ENCODE peak calls at places on chromosomes 12 and 14, in ten cellular contexts. One of them, this sample, is unnamed.
A peak's percentile ranks its signal among the peaks of the same experiment; 100 is the strongest.

GRCh38 chr12:124872068-124872719 is 8.5 kb upstream of the SCARB1 start:
- DNase-seq in fibroblast of the conjunctiva: no peak
- DNase-seq in effector CD4-positive, alpha-beta T cell: no peak
- DNase-seq in AG20443: no peak
- DNase-seq in left cardiac atrium: no peak
- DNase-seq in AG10803: no peak
- DNase-seq in NCI-H1092 treated with DMSO at 0.1 percent for 48 hours: no peak
- DNase-seq in Right ventricle myocardium superior: no peak
- DNase-seq in neuronal stem cell: no peak
- DNase-seq in HAP-1: no peak
- DNase-seq in this sample: no peak

GRCh38 chr14:65637780-65638179 is 225.2 kb downstream of the FUT8 start:
- DNase-seq in fibroblast of the conjunctiva: no peak
- DNase-seq in effector CD4-positive, alpha-beta T cell: no peak
- DNase-seq in AG20443: peak; percentile 9
- DNase-seq in left cardiac atrium: no peak
- DNase-seq in AG10803: peak; percentile 10
- DNase-seq in NCI-H1092 treated with DMSO at 0.1 percent for 48 hours: no peak
- DNase-seq in Right ventricle myocardium superior: no peak
- DNase-seq in neuronal stem cell: no peak
- DNase-seq in HAP-1: no peak
- DNase-seq in this sample: peak; percentile 19

GRCh38 chr14:56630707-56631106 is 51.1 kb downstream of the TMEM260 start:
- DNase-seq in fibroblast of the conjunctiva: peak; percentile 51
- DNase-seq in effector CD4-positive, alpha-beta T cell: no peak
- DNase-seq in AG20443: no peak
- DNase-seq in left cardiac atrium: no peak
- DNase-seq in AG10803: peak; percentile 68
- DNase-seq in NCI-H1092 treated with DMSO at 0.1 percent for 48 hours: no peak
- DNase-seq in Right ventricle myocardium superior: no peak
- DNase-seq in neuronal stem cell: no peak
- DNase-seq in HAP-1: no peak
- DNase-seq in this sample: no peak

GRCh38 chr12:56900583-56900982 is 33.6 kb downstream of the SDR9C7 start:
- DNase-seq in fibroblast of the conjunctiva: no peak
- DNase-seq in effector CD4-positive, alpha-beta T cell: no peak
- DNase-seq in AG20443: no peak
- DNase-seq in left cardiac atrium: no peak
- DNase-seq in AG10803: no peak
- DNase-seq in NCI-H1092 treated with DMSO at 0.1 percent for 48 hours: no peak
- DNase-seq in Right ventricle myocardium superior: no peak
- DNase-seq in neuronal stem cell: no peak
- DNase-seq in HAP-1: no peak
- DNase-seq in this sample: no peak

GRCh38 chr14:56417173-56417572 is 162.4 kb upstream of the TMEM260 start:
- DNase-seq in fibroblast of the conjunctiva: no peak
- DNase-seq in effector CD4-positive, alpha-beta T cell: no peak
- DNase-seq in AG20443: no peak
- DNase-seq in left cardiac atrium: no peak
- DNase-seq in AG10803: no peak
- DNase-seq in NCI-H1092 treated with DMSO at 0.1 percent for 48 hours: no peak
- DNase-seq in Right ventricle myocardium superior: no peak
- DNase-seq in neuronal stem cell: no peak
- DNase-seq in HAP-1: no peak
- DNase-seq in this sample: no peak

GRCh38 chr12:75646329-75646940 is 135.0 kb upstream of the KRR1 start:
- DNase-seq in fibroblast of the conjunctiva: no peak
- DNase-seq in effector CD4-positive, alpha-beta T cell: no peak
- DNase-seq in AG20443: no peak
- DNase-seq in left cardiac atrium: no peak
- DNase-seq in AG10803: no peak
- DNase-seq in NCI-H1092 treated with DMSO at 0.1 percent for 48 hours: no peak
- DNase-seq in Right ventricle myocardium superior: no peak
- DNase-seq in neuronal stem cell: no peak
- DNase-seq in HAP-1: no peak
- DNase-seq in this sample: no peak

GRCh38 chr14:83184531-83184930 is 1650.9 kb upstream of the SEL1L start:
- DNase-seq in fibroblast of the conjunctiva: no peak
- DNase-seq in effector CD4-positive, alpha-beta T cell: no peak
- DNase-seq in AG20443: no peak
- DNase-seq in left cardiac atrium: no peak
- DNase-seq in AG10803: no peak
- DNase-seq in NCI-H1092 treated with DMSO at 0.1 percent for 48 hours: no peak
- DNase-seq in Right ventricle myocardium superior: no peak
- DNase-seq in neuronal stem cell: no peak
- DNase-seq in HAP-1: no peak
- DNase-seq in this sample: no peak

GRCh38 chr12:22173154-22173553 is 127.1 kb downstream of the CMAS start:
- DNase-seq in fibroblast of the conjunctiva: no peak
- DNase-seq in effector CD4-positive, alpha-beta T cell: no peak
- DNase-seq in AG20443: no peak
- DNase-seq in left cardiac atrium: no peak
- DNase-seq in AG10803: no peak
- DNase-seq in NCI-H1092 treated with DMSO at 0.1 percent for 48 hours: no peak
- DNase-seq in Right ventricle myocardium superior: no peak
- DNase-seq in neuronal stem cell: no peak
- DNase-seq in HAP-1: no peak
- DNase-seq in this sample: no peak

GRCh38 chr12:54734196-54734950 is 86.2 kb upstream of the DCD start:
- DNase-seq in fibroblast of the conjunctiva: no peak
- DNase-seq in effector CD4-positive, alpha-beta T cell: no peak
- DNase-seq in AG20443: no peak
- DNase-seq in left cardiac atrium: no peak
- DNase-seq in AG10803: no peak
- DNase-seq in NCI-H1092 treated with DMSO at 0.1 percent for 48 hours: no peak
- DNase-seq in Right ventricle myocardium superior: peak; percentile 40
- DNase-seq in neuronal stem cell: no peak
- DNase-seq in HAP-1: no peak
- DNase-seq in this sample: no peak

GRCh38 chr12:19230299-19230866 is 100.8 kb downstream of the PLEKHA5 start:
- DNase-seq in fibroblast of the conjunctiva: no peak
- DNase-seq in effector CD4-positive, alpha-beta T cell: no peak
- DNase-seq in AG20443: no peak
- DNase-seq in left cardiac atrium: no peak
- DNase-seq in AG10803: no peak
- DNase-seq in NCI-H1092 treated with DMSO at 0.1 percent for 48 hours: no peak
- DNase-seq in Right ventricle myocardium superior: no peak
- DNase-seq in neuronal stem cell: no peak
- DNase-seq in HAP-1: no peak
- DNase-seq in this sample: no peak

GRCh38 chr12:53791735-53792326 is 40.1 kb upstream of the CISTR start:
- DNase-seq in fibroblast of the conjunctiva: no peak
- DNase-seq in effector CD4-positive, alpha-beta T cell: peak; percentile 31
- DNase-seq in AG20443: no peak
- DNase-seq in left cardiac atrium: no peak
- DNase-seq in AG10803: peak; percentile 33
- DNase-seq in NCI-H1092 treated with DMSO at 0.1 percent for 48 hours: no peak
- DNase-seq in Right ventricle myocardium superior: no peak
- DNase-seq in neuronal stem cell: no peak
- DNase-seq in HAP-1: peak; percentile 62
- DNase-seq in this sample: no peak